ENCODE peak calls at places on chromosomes 3 and 15, in nine cellular contexts. L is RPMI7951; Y is occipital lobe; A is activated CD8-positive, alpha-beta memory T cell treated with anti-CD3 and anti-CD28 coated beads, Interleukin-2, amount 50 U/mL, for 4 hours; F is caudate nucleus; U is fibroblast of mammary gland; H is left lobe of liver; S is HTR-8/SVneo; Z is psoas muscle. M is an unnamed sample.

GRCh38 chr15:33547876-33548275 is 237.1 kb downstream of the RYR3 start:
- DNase-seq in S (peak), F (no peak), A (no peak), L (peak), Z (peak), H (no peak), U (peak), Y (no peak), M (peak)

GRCh38 chr3:176971613-176972174 is 225.6 kb downstream of the TBL1XR1 start:
- DNase-seq in F (no peak), L (no peak), H (no peak), A (no peak), Y (no peak), U (no peak), S (no peak), Z (no peak), M (peak)

GRCh38 chr3:194069421-194070219 is 66.3 kb upstream of the HES1 start:
- DNase-seq in S (no peak), A (no peak), H (peak), Y (no peak), L (peak), Z (no peak), U (peak), F (no peak), M (no peak)

GRCh38 chr3:8490079-8490552 is 11.5 kb upstream of the LMCD1 start:
- DNase-seq in Y (no peak), S (peak), U (peak), Z (peak), A (no peak), F (no peak), H (no peak), L (peak), M (no peak)

GRCh38 chr15:41992151-41992802 is 19.9 kb upstream of the EHD4 start:
- DNase-seq in F (no peak), L (no peak), U (no peak), S (no peak), A (no peak), Z (peak), H (no peak), Y (no peak), M (peak)

GRCh38 chr15:39556461-39556860 is 24.4 kb upstream of the THBS1 start:
- DNase-seq in A (no peak), Y (no peak), L (no peak), F (no peak), H (no peak), Z (no peak), S (no peak), U (no peak), M (no peak)

GRCh38 chr3:83890039-83890762 is 1068.6 kb upstream of the CADM2 start:
- DNase-seq in U (peak), Y (no peak), L (no peak), A (no peak), H (no peak), F (no peak), Z (no peak), S (no peak), M (no peak)

GRCh38 chr15:66184492-66184891 is 69.1 kb downstream of the MEGF11 start:
- DNase-seq in L (no peak), H (no peak), S (no peak), A (no peak), F (no peak), U (no peak), Y (no peak), Z (no peak), M (no peak)

GRCh38 chr3:123759311-123759710 is 124.8 kb downstream of the MYLK start:
- DNase-seq in F (no peak), Y (no peak), H (no peak), A (no peak), Z (no peak), S (no peak), U (no peak), L (peak), M (no peak)

GRCh38 chr3:149820183-149820582 is 7.2 kb downstream of the RNF13 start:
- DNase-seq in Z (no peak), Y (no peak), H (no peak), U (peak), S (no peak), A (no peak), L (no peak), F (no peak), M (no peak)

GRCh38 chr3:185825639-185826481 is 1.0 kb upstream of the IGF2BP2 start:
- DNase-seq in L (peak), F (no peak), Y (no peak), H (peak), U (peak), Z (peak), A (peak), S (no peak), M (peak)

GRCh38 chr3:24145981-24146822 is 201.1 kb downstream of the NR1D2 start:
- DNase-seq in A (no peak), Y (peak), Z (no peak), L (peak), U (peak), S (peak), F (no peak), H (no peak), M (no peak)

GRCh38 chr3:78875431-78875830 is 892.4 kb downstream of the ROBO1 start:
- DNase-seq in F (no peak), H (no peak), A (no peak), Y (no peak), U (no peak), L (no peak), Z (no peak), S (no peak), M (no peak)

GRCh38 chr3:163779396-163780344 is 1298.6 kb downstream of the SI start:
- DNase-seq in S (no peak), Z (no peak), H (no peak), F (no peak), L (no peak), Y (no peak), U (no peak), A (no peak), M (no peak)

GRCh38 chr15:25609371-25609770 is 170.5 kb upstream of the UBE3A start:
- DNase-seq in Y (no peak), U (peak), F (no peak), L (no peak), H (no peak), Z (no peak), A (no peak), S (no peak), M (no peak)

GRCh38 chr3:10357592-10358308 is 36.8 kb upstream of the SEC13 start:
- DNase-seq in H (no peak), U (peak), Z (peak), S (peak), L (peak), A (no peak), Y (no peak), F (no peak), M (no peak)

GRCh38 chr3:76198086-76198485 is 412.7 kb upstream of the ZNF717 start:
- DNase-seq in Z (no peak), F (no peak), L (no peak), A (no peak), U (no peak), S (no peak), H (no peak), Y (no peak), M (no peak)

GRCh38 chr3:136195258-136196063 is 674 bp downstream of the MSL2 start:
- DNase-seq in H (no peak), Z (peak), L (peak), S (peak), F (peak), U (peak), A (peak), Y (peak), M (no peak)

GRCh38 chr3:5694267-5694666 is 506.8 kb downstream of the EDEM1 start:
- DNase-seq in S (no peak), A (no peak), U (no peak), Y (no peak), L (no peak), H (no peak), F (no peak), Z (no peak), M (no peak)

GRCh38 chr15:32659340-32659831 is 17.9 kb downstream of the SCG5 start:
- DNase-seq in U (peak), H (no peak), S (no peak), A (no peak), L (peak), Y (no peak), F (no peak), Z (peak), M (no peak)

GRCh38 chr3:156030735-156031134 is 89.6 kb upstream of the KCNAB1 start:
- DNase-seq in Z (no peak), H (no peak), U (no peak), F (no peak), S (no peak), Y (no peak), L (no peak), A (no peak), M (no peak)